ENCODE peak calls at places on chromosomes 11 and 22, in ten cellular contexts. M is stomach; L is activated CD8-positive, alpha-beta memory T cell treated with anti-CD3 and anti-CD28 coated beads for 4 hours; C is NCI-H1417; Y is stimulated activated CD4-positive, alpha-beta T cell treated with anti-CD3 and anti-CD28 coated beads, Interleukin-1b, Interleukin-23, amount 100 ng/mL, for 24 hours; Q is HuH-7.5; O is hepatic stellate cell; K is HFFc6; X is HCEC 1CT; U is GM23338. R is an unnamed sample.

GRCh38 chr22:46502776-46503175 is 34.6 kb downstream of the CELSR1 start:
- DNase-seq in M (no peak), L (no peak), C (no peak), Y (no peak), Q (no peak), O (no peak), K (no peak), X (no peak), U (no peak), R (no peak)

GRCh38 chr11:65791719-65792213 is 4.9 kb downstream of the OVOL1 start:
- DNase-seq in M (peak), L (no peak), C (peak), Y (no peak), Q (no peak), O (no peak), K (peak), X (no peak), U (no peak), R (peak)

GRCh38 chr11:69153661-69154060 is 2.1 kb upstream of the SMIM38 start:
- DNase-seq in M (no peak), L (no peak), C (no peak), Y (no peak), Q (no peak), O (no peak), K (no peak), X (no peak), U (no peak), R (no peak)

GRCh38 chr11:67564230-67564629 is 19.4 kb upstream of the GSTP1 start:
- DNase-seq in M (no peak), L (no peak), C (no peak), Y (no peak), Q (no peak), O (no peak), K (no peak), X (peak), U (no peak), R (no peak)

GRCh38 chr22:42108848-42109247 is 18.3 kb upstream of the NDUFA6 start:
- DNase-seq in M (no peak), L (no peak), C (no peak), Y (no peak), Q (no peak), O (no peak), K (no peak), X (no peak), U (peak), R (no peak)

GRCh38 chr11:86160546-86161149 is 83.9 kb upstream of the EED start:
- DNase-seq in M (no peak), L (no peak), C (peak), Y (no peak), Q (no peak), O (no peak), K (peak), X (peak), U (no peak), R (no peak)

GRCh38 chr11:11075515-11076171 is 217.8 kb upstream of the ZBED5 start:
- DNase-seq in M (no peak), L (no peak), C (no peak), Y (no peak), Q (no peak), O (no peak), K (no peak), X (no peak), U (peak), R (no peak)

GRCh38 chr11:132944557-132944920 is 587.8 kb downstream of the OPCML start:
- DNase-seq in M (no peak), L (no peak), C (no peak), Y (no peak), Q (no peak), O (no peak), K (no peak), X (no peak), U (peak), R (no peak)

GRCh38 chr11:68774188-68774585 is 22.9 kb upstream of the TESMIN start:
- DNase-seq in M (no peak), L (no peak), C (no peak), Y (no peak), Q (no peak), O (no peak), K (no peak), X (no peak), U (no peak), R (no peak)

GRCh38 chr11:12007769-12008737 is at the start of gene DKK3:
- DNase-seq in M (no peak), L (no peak), C (no peak), Y (no peak), Q (no peak), O (no peak), K (peak), X (peak), U (peak), R (no peak)

GRCh38 chr11:77695417-77695816 is 57.8 kb upstream of the CLNS1A start:
- DNase-seq in M (no peak), L (no peak), C (no peak), Y (no peak), Q (no peak), O (no peak), K (no peak), X (no peak), U (no peak), R (no peak)

GRCh38 chr11:75725552-75726320 is 8.1 kb downstream of the MOGAT2 start:
- DNase-seq in M (no peak), L (no peak), C (no peak), Y (no peak), Q (no peak), O (no peak), K (no peak), X (no peak), U (no peak), R (no peak)

GRCh38 chr22:21726650-21727049 is 8.9 kb downstream of the YPEL1 start:
- DNase-seq in M (no peak), L (peak), C (peak), Y (no peak), Q (peak), O (no peak), K (no peak), X (peak), U (peak), R (peak)

GRCh38 chr22:50114221-50114981 is 24.6 kb downstream of the MOV10L1 start:
- DNase-seq in M (no peak), L (no peak), C (no peak), Y (no peak), Q (no peak), O (peak), K (peak), X (peak), U (no peak), R (no peak)

GRCh38 chr11:32610926-32611325 is 27.3 kb downstream of the EIF3M start:
- DNase-seq in M (no peak), L (no peak), C (no peak), Y (no peak), Q (no peak), O (no peak), K (no peak), X (no peak), U (no peak), R (no peak)

GRCh38 chr11:77525455-77526091 is 51.7 kb upstream of the PAK1 start:
- DNase-seq in M (no peak), L (no peak), C (no peak), Y (no peak), Q (no peak), O (no peak), K (no peak), X (no peak), U (no peak), R (no peak)

GRCh38 chr11:74926304-74927030 is 22.4 kb downstream of the XRRA1 start:
- DNase-seq in M (no peak), L (no peak), C (no peak), Y (no peak), Q (no peak), O (no peak), K (peak), X (peak), U (no peak), R (no peak)

GRCh38 chr22:30251661-30252226 is 5.2 kb upstream of the LIF start:
- DNase-seq in M (no peak), L (no peak), C (no peak), Y (no peak), Q (no peak), O (peak), K (peak), X (peak), U (no peak), R (no peak)

GRCh38 chr11:118353084-118353710 is 6.2 kb upstream of the UBE4A start:
- DNase-seq in M (no peak), L (no peak), C (no peak), Y (no peak), Q (no peak), O (no peak), K (peak), X (no peak), U (peak), R (peak)

GRCh38 chr22:28408702-28409101 is 270.9 kb downstream of the TTC28 start:
- DNase-seq in M (no peak), L (no peak), C (no peak), Y (no peak), Q (no peak), O (no peak), K (no peak), X (no peak), U (no peak), R (no peak)

GRCh38 chr22:20956258-20957117 is 10.6 kb upstream of the AIFM3 start:
- DNase-seq in M (no peak), L (no peak), C (no peak), Y (no peak), Q (no peak), O (no peak), K (no peak), X (peak), U (peak), R (peak)

GRCh38 chr11:17208257-17208999 is 642 bp upstream of the PIK3C2A start:
- DNase-seq in M (peak), L (peak), C (peak), Y (peak), Q (peak), O (peak), K (peak), X (peak), U (peak), R (peak)

GRCh38 chr11:92384807-92385206 is 160.2 kb downstream of the FAT3 start:
- DNase-seq in M (no peak), L (no peak), C (no peak), Y (no peak), Q (no peak), O (no peak), K (no peak), X (no peak), U (no peak), R (no peak)

GRCh38 chr11:69361466-69361865 is 67.5 kb downstream of the MYEOV start:
- DNase-seq in M (peak), L (no peak), C (no peak), Y (no peak), Q (no peak), O (no peak), K (no peak), X (no peak), U (no peak), R (no peak)

GRCh38 chr11:64146036-64146943 is 19.6 kb downstream of the MACROD1 start:
- DNase-seq in M (peak), L (no peak), C (peak), Y (peak), Q (peak), O (peak), K (peak), X (no peak), U (peak), R (peak)

GRCh38 chr22:38029901-38030300 is 27.3 kb upstream of the PICK1 start:
- DNase-seq in M (no peak), L (no peak), C (no peak), Y (no peak), Q (no peak), O (no peak), K (no peak), X (no peak), U (no peak), R (no peak)

GRCh38 chr11:86069408-86070086 is 663 bp upstream of the PICALM start:
- DNase-seq in M (no peak), L (no peak), C (no peak), Y (no peak), Q (peak), O (peak), K (peak), X (peak), U (peak), R (peak)

GRCh38 chr11:58719406-58720117 is 12.2 kb downstream of the GLYAT start:
- DNase-seq in M (no peak), L (no peak), C (no peak), Y (no peak), Q (no peak), O (no peak), K (no peak), X (no peak), U (peak), R (no peak)

GRCh38 chr22:27628891-27629631 is 172.5 kb downstream of the MN1 start:
- DNase-seq in M (no peak), L (no peak), C (no peak), Y (no peak), Q (no peak), O (no peak), K (no peak), X (no peak), U (no peak), R (no peak)

GRCh38 chr11:115653926-115654325 is 149.7 kb upstream of the CADM1 start:
- DNase-seq in M (no peak), L (no peak), C (no peak), Y (no peak), Q (no peak), O (no peak), K (no peak), X (no peak), U (no peak), R (no peak)

GRCh38 chr11:78384231-78384630 is 33.4 kb downstream of the GAB2 start:
- DNase-seq in M (no peak), L (no peak), C (no peak), Y (no peak), Q (no peak), O (no peak), K (no peak), X (no peak), U (no peak), R (no peak)

GRCh38 chr11:17720796-17721171 is 1.4 kb downstream of the MYOD1 start:
- DNase-seq in M (no peak), L (no peak), C (no peak), Y (no peak), Q (no peak), O (no peak), K (no peak), X (no peak), U (peak), R (no peak)

GRCh38 chr11:131884461-131885073 is 514.2 kb downstream of the NTM start:
- DNase-seq in M (no peak), L (no peak), C (no peak), Y (no peak), Q (no peak), O (peak), K (no peak), X (no peak), U (no peak), R (no peak)

R was measured in Kasumi-1.